ENCODE peak calls at places on chromosomes 4 and X, in four cellular contexts. One of them, this sample, is unnamed.
A peak's percentile ranks its signal among the peaks of the same experiment; 100 is the strongest.

GRCh38 chrX:97747346-97747745 is 863.6 kb downstream of the RPA4 start:
- DNase-seq in H9: no peak
- DNase-seq in psoas muscle: no peak
- DNase-seq in fibroblast of lung: no peak
- DNase-seq in this sample: no peak

GRCh38 chrX:96563663-96564062 is 121.0 kb upstream of the DIAPH2 start:
- DNase-seq in fibroblast of lung: peak; percentile 95
- DNase-seq in H9: no peak
- DNase-seq in psoas muscle: no peak
- DNase-seq in this sample: no peak

GRCh38 chrX:134369576-134369975 is 90.4 kb upstream of the HPRT1 start:
- DNase-seq in H9: no peak
- DNase-seq in psoas muscle: no peak
- DNase-seq in fibroblast of lung: no peak
- DNase-seq in this sample: no peak

GRCh38 chrX:30504309-30504708 is 73.3 kb downstream of the TASL start:
- DNase-seq in psoas muscle: no peak
- DNase-seq in fibroblast of lung: peak; percentile 56
- DNase-seq in H9: no peak
- DNase-seq in this sample: no peak

GRCh38 chr4:56386091-56386490 is 1.2 kb downstream of the AASDH start:
- DNase-seq in fibroblast of lung: no peak
- DNase-seq in psoas muscle: no peak
- DNase-seq in H9: no peak
- DNase-seq in this sample: no peak

GRCh38 chr4:41881931-41882621 is 53.2 kb upstream of the TMEM33 start:
- DNase-seq in H9: peak; percentile 41
- DNase-seq in psoas muscle: peak; percentile 42
- DNase-seq in fibroblast of lung: no peak
- DNase-seq in this sample: no peak

GRCh38 chrX:427812-428725 is 41.4 kb upstream of the PPP2R3B start:
- DNase-seq in H9: peak; percentile 71
- DNase-seq in psoas muscle: peak; percentile 30
- DNase-seq in fibroblast of lung: peak; percentile 12
- DNase-seq in this sample: no peak

GRCh38 chrX:103699243-103699642 is 11.5 kb upstream of the TMEM31 start:
- DNase-seq in fibroblast of lung: no peak
- DNase-seq in H9: no peak
- DNase-seq in psoas muscle: no peak
- DNase-seq in this sample: no peak

GRCh38 chrX:72045141-72045540 is 86.6 kb downstream of the RTL5 start:
- DNase-seq in fibroblast of lung: no peak
- DNase-seq in psoas muscle: no peak
- DNase-seq in H9: no peak
- DNase-seq in this sample: no peak

GRCh38 chr4:89303177-89303576 is 4.4 kb downstream of the GPRIN3 start:
- DNase-seq in H9: no peak
- DNase-seq in fibroblast of lung: no peak
- DNase-seq in psoas muscle: no peak
- DNase-seq in this sample: no peak

GRCh38 chr4:142120921-142121320 is 484.5 kb downstream of the IL15 start:
- DNase-seq in psoas muscle: no peak
- DNase-seq in fibroblast of lung: no peak
- DNase-seq in H9: no peak
- DNase-seq in this sample: no peak

GRCh38 chr4:57110635-57111546 is 706 bp upstream of the IGFBP7 start:
- DNase-seq in psoas muscle: peak; percentile 54
- DNase-seq in fibroblast of lung: peak; percentile 70
- DNase-seq in H9: peak; percentile 67
- DNase-seq in this sample: no peak

GRCh38 chr4:43337707-43338106 is 445.2 kb downstream of the GRXCR1 start:
- DNase-seq in psoas muscle: no peak
- DNase-seq in H9: no peak
- DNase-seq in fibroblast of lung: peak; percentile 24
- DNase-seq in this sample: no peak

GRCh38 chr4:133868856-133869255 is 332.7 kb downstream of the PABPC4L start:
- DNase-seq in H9: no peak
- DNase-seq in psoas muscle: no peak
- DNase-seq in fibroblast of lung: no peak
- DNase-seq in this sample: no peak

GRCh38 chr4:148203056-148203898 is 238.9 kb downstream of the NR3C2 start:
- DNase-seq in fibroblast of lung: no peak
- DNase-seq in psoas muscle: no peak
- DNase-seq in H9: peak; percentile 33
- DNase-seq in this sample: peak; percentile 77

GRCh38 chr4:125314676-125315570 is at the start of gene FAT4:
- DNase-seq in fibroblast of lung: peak; percentile 99
- DNase-seq in psoas muscle: peak; percentile 97
- DNase-seq in H9: peak; percentile 96
- DNase-seq in this sample: peak; percentile 92

GRCh38 chrX:71254092-71254941 is at the start of gene ZMYM3:
- DNase-seq in fibroblast of lung: peak; percentile 81
- DNase-seq in psoas muscle: peak; percentile 93
- DNase-seq in H9: peak; percentile 85
- DNase-seq in this sample: peak; percentile 88

GRCh38 chr4:7021930-7022658 is 21.1 kb upstream of the TADA2B start:
- DNase-seq in psoas muscle: peak; percentile 9
- DNase-seq in fibroblast of lung: peak; percentile 52
- DNase-seq in H9: no peak
- DNase-seq in this sample: no peak

GRCh38 chr4:168541608-168541953 is 44.7 kb downstream of the PALLD start:
- DNase-seq in psoas muscle: no peak
- DNase-seq in fibroblast of lung: peak; percentile 64
- DNase-seq in H9: no peak
- DNase-seq in this sample: no peak

GRCh38 chr4:86014599-86014998 is 345.3 kb downstream of the MAPK10 start:
- DNase-seq in psoas muscle: no peak
- DNase-seq in H9: no peak
- DNase-seq in fibroblast of lung: no peak
- DNase-seq in this sample: no peak

GRCh38 chr4:773214-773613 is 52.7 kb downstream of the CPLX1 start:
- DNase-seq in psoas muscle: peak; percentile 62
- DNase-seq in fibroblast of lung: no peak
- DNase-seq in H9: no peak
- DNase-seq in this sample: peak; percentile 15

GRCh38 chrX:101417190-101417589 is 9.2 kb downstream of the HNRNPH2 start:
- DNase-seq in fibroblast of lung: no peak
- DNase-seq in H9: no peak
- DNase-seq in psoas muscle: no peak
- DNase-seq in this sample: no peak

GRCh38 chrX:53374222-53374820 is 48.1 kb downstream of the SMC1A start:
- DNase-seq in H9: no peak
- DNase-seq in fibroblast of lung: no peak
- DNase-seq in psoas muscle: no peak
- DNase-seq in this sample: no peak

GRCh38 chr4:182068920-182069319 is 174.3 kb upstream of the TENM3 start:
- DNase-seq in psoas muscle: no peak
- DNase-seq in H9: no peak
- DNase-seq in fibroblast of lung: no peak
- DNase-seq in this sample: no peak

GRCh38 chr4:23857353-23857752 is 32.5 kb downstream of the PPARGC1A start:
- DNase-seq in psoas muscle: no peak
- DNase-seq in fibroblast of lung: peak; percentile 80
- DNase-seq in H9: no peak
- DNase-seq in this sample: no peak

GRCh38 chrX:14694631-14695030 is 165.3 kb downstream of the GLRA2 start:
- DNase-seq in psoas muscle: no peak
- DNase-seq in fibroblast of lung: peak; percentile 2
- DNase-seq in H9: no peak
- DNase-seq in this sample: no peak

GRCh38 chr4:4860381-4860802 is 927 bp downstream of the MSX1 start:
- DNase-seq in fibroblast of lung: no peak
- DNase-seq in psoas muscle: no peak
- DNase-seq in H9: no peak
- DNase-seq in this sample: no peak
- H3K4me1 ChIP-seq in fibroblast of lung: no peaks in the 10 kb centered on the region
- H3K4me1 ChIP-seq in psoas muscle: peaks cover 8% of the 10 kb centered on the region
- H3K4me1 ChIP-seq in H9: peaks cover 3% of the 10 kb centered on the region
- H3K4me1 ChIP-seq in this sample: peaks cover 4% of the 10 kb centered on the region

DNA sequence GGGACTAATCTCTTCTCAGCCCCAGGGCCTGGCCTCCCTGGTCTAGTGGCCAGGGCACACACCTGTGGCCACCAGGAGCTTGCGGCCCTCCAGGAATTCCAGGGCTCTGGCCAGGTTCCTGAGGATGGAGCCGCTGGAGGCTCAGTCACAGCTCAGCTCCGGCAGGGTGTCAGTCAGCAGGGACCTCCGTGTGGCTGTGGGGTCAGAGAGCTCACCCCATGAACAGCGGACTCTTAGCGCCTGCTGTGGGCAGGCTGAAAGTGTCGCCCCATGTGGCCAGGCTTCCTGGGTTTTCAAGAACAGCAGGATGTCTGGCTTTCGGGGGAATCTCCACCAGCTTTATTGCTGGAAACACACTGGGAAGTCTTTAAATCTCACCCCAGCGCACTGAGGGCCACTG is 19.3 kb upstream of the SH3TC1 start:
- DNase-seq in fibroblast of lung: no peak
- DNase-seq in H9: no peak
- DNase-seq in psoas muscle: no peak
- DNase-seq in this sample: no peak
- H3K4me1 ChIP-seq in fibroblast of lung: peaks cover 13% of the 10 kb centered on the region
- H3K4me1 ChIP-seq in H9: no peaks in the 10 kb centered on the region
- H3K4me1 ChIP-seq in psoas muscle: peaks cover 26% of the 10 kb centered on the region
- H3K4me1 ChIP-seq in this sample: peaks cover 8% of the 10 kb centered on the region

DNA sequence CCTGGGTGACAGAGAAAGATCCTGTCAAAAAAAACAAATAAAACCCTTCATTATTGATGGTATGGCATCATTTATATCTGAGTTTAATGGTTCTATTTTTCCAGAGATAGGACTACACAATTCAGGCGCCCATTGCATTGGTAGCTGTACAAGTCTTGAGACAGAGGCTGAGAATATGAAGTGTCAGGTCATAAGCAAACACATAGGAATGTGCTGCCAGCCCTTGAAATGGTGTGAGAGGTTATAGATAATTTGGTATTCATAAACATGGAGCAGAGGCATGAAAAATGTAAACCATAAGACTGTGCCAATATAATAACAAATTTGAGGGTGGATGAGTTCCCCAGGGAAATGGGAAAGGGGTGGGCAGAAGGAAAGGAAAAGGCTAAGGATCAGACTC is 50.7 kb downstream of the MAOA start:
- DNase-seq in psoas muscle: no peak
- DNase-seq in fibroblast of lung: peak; percentile 71
- DNase-seq in H9: no peak
- DNase-seq in this sample: no peak
- H3K4me1 ChIP-seq in psoas muscle: no peaks in the 10 kb centered on the region
- H3K4me1 ChIP-seq in fibroblast of lung: peaks cover 8% of the 10 kb centered on the region
- H3K4me1 ChIP-seq in H9: no peaks in the 10 kb centered on the region
- H3K4me1 ChIP-seq in this sample: peaks cover 19% of the 10 kb centered on the region

GRCh38 chr4:2820216-2820982 is 23.2 kb upstream of the ADD1 start:
- DNase-seq in psoas muscle: peak; percentile 42
- DNase-seq in fibroblast of lung: no peak
- DNase-seq in H9: no peak
- DNase-seq in this sample: peak; percentile 49

GRCh38 chr4:2824329-2825183 is 19.1 kb upstream of the ADD1 start:
- DNase-seq in fibroblast of lung: no peak
- DNase-seq in H9: no peak
- DNase-seq in psoas muscle: peak; percentile 49
- DNase-seq in this sample: peak; percentile 53

GRCh38 chr4:2823671-2824328 is 19.8 kb upstream of the ADD1 start:
- DNase-seq in fibroblast of lung: no peak
- DNase-seq in psoas muscle: peak; percentile 40
- DNase-seq in H9: no peak
- DNase-seq in this sample: no peak

GRCh38 chr4:2823301-2823670 is 20.4 kb upstream of the ADD1 start:
- DNase-seq in fibroblast of lung: no peak
- DNase-seq in H9: no peak
- DNase-seq in psoas muscle: peak; percentile 45
- DNase-seq in this sample: no peak

DNA sequence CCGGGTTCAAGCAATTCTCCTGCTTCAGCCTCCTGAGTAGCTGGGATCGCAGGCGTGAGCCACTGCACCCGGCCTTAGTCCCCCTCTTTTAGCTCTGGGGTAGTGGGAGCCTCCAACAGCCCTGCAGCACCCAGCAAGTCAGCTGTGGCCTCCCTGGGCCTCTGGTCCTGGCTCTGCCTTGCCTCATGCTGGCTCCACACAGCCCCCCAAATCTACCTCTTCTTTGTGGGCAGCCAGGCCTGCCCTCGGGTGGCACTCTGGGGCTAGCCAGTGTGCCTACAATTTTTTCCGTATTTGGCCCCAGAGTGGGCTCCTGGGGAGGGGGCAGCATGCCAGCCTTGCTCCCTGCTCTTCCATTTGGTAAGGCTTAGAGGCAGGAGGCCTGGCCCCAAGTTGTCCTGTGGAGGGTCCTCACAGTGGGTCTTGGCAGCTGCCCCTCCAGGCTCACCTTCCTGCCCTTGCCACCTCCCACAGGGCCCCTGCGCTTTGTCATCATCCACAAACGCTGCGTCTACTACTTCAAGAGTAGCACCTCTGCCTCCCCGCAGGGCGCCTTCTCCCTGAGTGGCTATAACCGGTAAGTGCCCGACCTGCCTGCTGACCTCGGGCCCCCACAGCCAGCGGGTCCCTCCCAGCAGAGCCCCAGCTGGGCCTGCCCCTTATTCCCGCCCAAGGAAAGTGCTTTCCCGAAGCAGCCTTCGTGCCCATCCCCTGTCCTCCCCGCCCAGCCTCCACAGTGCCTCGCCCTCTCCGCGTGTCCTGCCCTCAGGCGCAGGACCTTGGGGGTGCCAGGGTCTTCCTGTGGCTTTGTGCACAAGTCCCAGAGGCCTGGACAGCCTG is 21.0 kb upstream of the ADD1 start:
- DNase-seq in H9: no peak
- DNase-seq in psoas muscle: peak; percentile 41
- DNase-seq in fibroblast of lung: no peak
- DNase-seq in this sample: peak; percentile 46
- H3K4me1 ChIP-seq in H9: no peaks in the 10 kb centered on the region
- H3K4me1 ChIP-seq in psoas muscle: peaks cover 6% of the 10 kb centered on the region
- H3K4me1 ChIP-seq in fibroblast of lung: no peaks in the 10 kb centered on the region
- H3K4me1 ChIP-seq in this sample: peaks cover 7% of the 10 kb centered on the region

DNA sequence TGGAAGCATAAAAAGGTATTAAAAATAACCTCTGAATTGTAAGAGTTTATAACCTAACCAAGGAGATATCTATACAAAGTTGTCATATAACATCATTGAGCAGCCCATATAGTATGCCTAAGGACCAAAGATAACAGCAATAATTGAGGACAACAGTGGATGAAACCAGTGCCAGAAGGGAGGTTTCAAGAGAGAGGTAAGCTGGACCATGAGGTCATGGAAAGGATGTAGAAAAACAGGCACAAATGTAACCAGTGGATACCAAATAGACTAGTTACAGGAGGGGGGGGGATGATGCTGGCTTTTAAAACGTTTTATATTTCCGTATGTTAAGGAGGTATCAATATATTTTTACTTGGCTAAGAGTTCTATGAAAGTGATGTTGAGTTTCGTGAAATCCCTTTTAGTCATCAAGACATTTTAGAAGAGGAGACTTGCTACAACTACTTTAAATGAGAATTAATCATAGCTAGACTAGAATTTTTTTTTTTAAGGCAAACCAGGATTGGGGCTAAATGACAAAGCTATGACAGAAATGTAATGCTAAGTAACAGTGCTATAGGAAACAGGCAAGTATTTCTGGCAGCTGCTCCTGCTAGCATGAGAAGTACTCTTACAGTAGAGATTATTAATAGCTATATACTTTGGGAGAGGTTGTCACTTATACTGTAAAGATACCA is 161.1 kb downstream of the FBXW7 start:
- DNase-seq in psoas muscle: no peak
- DNase-seq in H9: no peak
- DNase-seq in fibroblast of lung: no peak
- DNase-seq in this sample: no peak
- H3K4me1 ChIP-seq in psoas muscle: peaks cover 64% of the 10 kb centered on the region
- H3K4me1 ChIP-seq in H9: no peaks in the 10 kb centered on the region
- H3K4me1 ChIP-seq in fibroblast of lung: no peaks in the 10 kb centered on the region
- H3K4me1 ChIP-seq in this sample: no peaks in the 10 kb centered on the region